ENCODE peak calls at places on chromosomes 13 and 19, in six cellular contexts. One of them, this sample, is unnamed.

GRCh38 chr19:33468361-33469170 is 53.0 kb downstream of the PEPD start:
- DNase-seq in psoas muscle: no peak
- DNase-seq in RWPE2: no peak
- DNase-seq in heart right ventricle: no peak
- DNase-seq in foreskin keratinocyte: no peak
- DNase-seq in astrocyte: peak; percentile 57
- DNase-seq in this sample: no peak

GRCh38 chr13:21232196-21232595 is 55.7 kb downstream of the MRPL57 start:
- DNase-seq in astrocyte: no peak
- DNase-seq in psoas muscle: peak; percentile 27
- DNase-seq in heart right ventricle: no peak
- DNase-seq in RWPE2: no peak
- DNase-seq in foreskin keratinocyte: no peak
- DNase-seq in this sample: no peak

GRCh38 chr19:6611441-6611852 is 20.5 kb upstream of the CD70 start:
- DNase-seq in foreskin keratinocyte: peak; percentile 64
- DNase-seq in astrocyte: no peak
- DNase-seq in heart right ventricle: no peak
- DNase-seq in psoas muscle: no peak
- DNase-seq in RWPE2: no peak
- DNase-seq in this sample: no peak

GRCh38 chr19:10567696-10568443 is 909 bp downstream of the CDKN2D start:
- DNase-seq in heart right ventricle: no peak
- DNase-seq in foreskin keratinocyte: no peak
- DNase-seq in RWPE2: no peak
- DNase-seq in astrocyte: no peak
- DNase-seq in psoas muscle: no peak
- DNase-seq in this sample: no peak

GRCh38 chr13:60590775-60591174 is 193.8 kb downstream of the TDRD3 start:
- DNase-seq in foreskin keratinocyte: peak; percentile 36
- DNase-seq in RWPE2: no peak
- DNase-seq in astrocyte: peak; percentile 72
- DNase-seq in heart right ventricle: no peak
- DNase-seq in psoas muscle: no peak
- DNase-seq in this sample: no peak

GRCh38 chr13:104586010-104586746 is 1520.0 kb upstream of the SLC10A2 start:
- DNase-seq in foreskin keratinocyte: peak; percentile 74
- DNase-seq in heart right ventricle: no peak
- DNase-seq in astrocyte: peak; percentile 83
- DNase-seq in RWPE2: no peak
- DNase-seq in psoas muscle: no peak
- DNase-seq in this sample: peak; percentile 34

GRCh38 chr13:112940236-112940635 is 28.8 kb upstream of the MCF2L start:
- DNase-seq in heart right ventricle: no peak
- DNase-seq in psoas muscle: no peak
- DNase-seq in RWPE2: no peak
- DNase-seq in foreskin keratinocyte: no peak
- DNase-seq in astrocyte: no peak
- DNase-seq in this sample: peak; percentile 67

GRCh38 chr19:47419037-47419783 is at the start of gene MEIS3:
- DNase-seq in psoas muscle: no peak
- DNase-seq in astrocyte: no peak
- DNase-seq in heart right ventricle: no peak
- DNase-seq in foreskin keratinocyte: no peak
- DNase-seq in RWPE2: no peak
- DNase-seq in this sample: no peak

GRCh38 chr13:48294670-48295069 is 8.9 kb upstream of the RB1 start:
- DNase-seq in psoas muscle: no peak
- DNase-seq in foreskin keratinocyte: no peak
- DNase-seq in astrocyte: no peak
- DNase-seq in RWPE2: no peak
- DNase-seq in heart right ventricle: no peak
- DNase-seq in this sample: no peak

GRCh38 chr19:48381178-48381950 is 10.0 kb downstream of the KDELR1 start:
- DNase-seq in RWPE2: no peak
- DNase-seq in astrocyte: no peak
- DNase-seq in psoas muscle: no peak
- DNase-seq in heart right ventricle: no peak
- DNase-seq in foreskin keratinocyte: no peak
- DNase-seq in this sample: no peak

GRCh38 chr19:31223805-31224534 is 125.3 kb downstream of the TSHZ3 start:
- DNase-seq in heart right ventricle: no peak
- DNase-seq in foreskin keratinocyte: peak; percentile 36
- DNase-seq in psoas muscle: no peak
- DNase-seq in RWPE2: no peak
- DNase-seq in astrocyte: peak; percentile 92
- DNase-seq in this sample: no peak

GRCh38 chr19:3981736-3982681 is 3.3 kb downstream of the EEF2 start:
- DNase-seq in foreskin keratinocyte: no peak
- DNase-seq in astrocyte: no peak
- DNase-seq in heart right ventricle: no peak
- DNase-seq in RWPE2: no peak
- DNase-seq in psoas muscle: peak; percentile 24
- DNase-seq in this sample: no peak

GRCh38 chr13:83221813-83222241 is 660.4 kb downstream of the SLITRK1 start:
- DNase-seq in heart right ventricle: no peak
- DNase-seq in astrocyte: peak; percentile 92
- DNase-seq in RWPE2: no peak
- DNase-seq in psoas muscle: no peak
- DNase-seq in foreskin keratinocyte: peak; percentile 90
- DNase-seq in this sample: no peak

GRCh38 chr13:111040821-111041220 is 74.3 kb upstream of the ARHGEF7 start:
- DNase-seq in RWPE2: no peak
- DNase-seq in astrocyte: no peak
- DNase-seq in psoas muscle: no peak
- DNase-seq in foreskin keratinocyte: no peak
- DNase-seq in heart right ventricle: no peak
- DNase-seq in this sample: no peak

GRCh38 chr13:27026396-27026795 is 145.2 kb downstream of the USP12 start:
- DNase-seq in astrocyte: no peak
- DNase-seq in foreskin keratinocyte: no peak
- DNase-seq in heart right ventricle: no peak
- DNase-seq in RWPE2: no peak
- DNase-seq in psoas muscle: no peak
- DNase-seq in this sample: no peak

GRCh38 chr13:91576590-91576989 is 178.2 kb downstream of the GPC5 start:
- DNase-seq in astrocyte: no peak
- DNase-seq in heart right ventricle: no peak
- DNase-seq in psoas muscle: no peak
- DNase-seq in RWPE2: no peak
- DNase-seq in foreskin keratinocyte: no peak
- DNase-seq in this sample: peak; percentile 35

GRCh38 chr19:46296722-46297431 is at the start of gene HIF3A:
- DNase-seq in astrocyte: no peak
- DNase-seq in foreskin keratinocyte: no peak
- DNase-seq in heart right ventricle: peak; percentile 67
- DNase-seq in psoas muscle: no peak
- DNase-seq in RWPE2: no peak
- DNase-seq in this sample: peak; percentile 72

GRCh38 chr13:97225533-97225932 is 3.4 kb downstream of the MBNL2 start:
- DNase-seq in foreskin keratinocyte: no peak
- DNase-seq in astrocyte: no peak
- DNase-seq in RWPE2: no peak
- DNase-seq in heart right ventricle: no peak
- DNase-seq in psoas muscle: no peak
- DNase-seq in this sample: no peak

GRCh38 chr13:97621631-97622030 is 187.7 kb downstream of the RAP2A start:
- DNase-seq in foreskin keratinocyte: no peak
- DNase-seq in heart right ventricle: no peak
- DNase-seq in RWPE2: no peak
- DNase-seq in psoas muscle: no peak
- DNase-seq in astrocyte: no peak
- DNase-seq in this sample: no peak

GRCh38 chr13:106129993-106130392 is 405.5 kb downstream of the EFNB2 start:
- DNase-seq in psoas muscle: no peak
- DNase-seq in foreskin keratinocyte: no peak
- DNase-seq in heart right ventricle: no peak
- DNase-seq in RWPE2: no peak
- DNase-seq in astrocyte: no peak
- DNase-seq in this sample: no peak

DNA sequence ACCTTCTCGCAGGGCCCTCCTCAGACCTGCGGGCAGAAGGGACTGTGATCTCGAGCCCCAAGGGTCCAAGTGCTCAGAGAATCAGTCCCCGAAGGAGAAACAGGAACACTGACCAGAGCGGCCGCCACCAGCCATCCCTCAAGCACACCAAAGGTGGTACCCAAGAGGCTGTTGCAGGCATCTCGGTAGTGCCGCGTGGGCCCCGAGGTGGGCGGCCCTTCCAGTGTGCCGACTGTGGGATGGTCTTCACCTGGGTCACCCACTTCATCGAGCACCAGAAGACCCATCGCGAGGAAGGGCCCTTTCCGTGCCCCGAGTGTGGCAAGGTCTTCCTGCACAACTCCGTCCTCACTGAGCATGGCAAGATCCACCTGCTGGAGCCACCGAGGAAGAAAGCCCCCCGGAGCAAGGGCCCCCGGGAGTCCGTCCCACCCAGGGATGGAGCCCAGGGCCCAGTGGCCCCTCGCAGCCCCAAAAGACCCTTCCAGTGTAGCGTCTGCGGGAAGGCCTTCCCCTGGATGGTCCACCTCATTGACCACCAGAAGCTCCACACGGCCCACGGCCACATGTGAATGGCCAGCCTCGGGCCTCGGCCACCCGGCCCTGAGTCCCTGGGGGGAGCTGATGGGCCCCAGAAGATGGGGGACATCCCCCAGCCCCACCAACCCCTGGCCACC is 5.5 kb upstream of the ZNF135 start:
- DNase-seq in psoas muscle: no peak
- DNase-seq in heart right ventricle: no peak
- DNase-seq in foreskin keratinocyte: no peak
- DNase-seq in RWPE2: no peak
- DNase-seq in astrocyte: no peak
- DNase-seq in this sample: no peak
- H3K4me1 ChIP-seq in psoas muscle: no peaks in the 10 kb centered on the region
- H3K4me1 ChIP-seq in heart right ventricle: peaks cover 16% of the 10 kb centered on the region
- H3K4me1 ChIP-seq in foreskin keratinocyte: no peaks in the 10 kb centered on the region
- H3K4me1 ChIP-seq in RWPE2: no peaks in the 10 kb centered on the region
- H3K4me1 ChIP-seq in astrocyte: no peaks in the 10 kb centered on the region
- H3K4me1 ChIP-seq in this sample: no peaks in the 10 kb centered on the region

GRCh38 chr19:40512473-40513344 is 45.9 kb downstream of the SPTBN4 start:
- DNase-seq in astrocyte: no peak
- DNase-seq in RWPE2: no peak
- DNase-seq in heart right ventricle: no peak
- DNase-seq in foreskin keratinocyte: no peak
- DNase-seq in psoas muscle: no peak
- DNase-seq in this sample: no peak

GRCh38 chr19:40508739-40509260 is 42.0 kb downstream of the SPTBN4 start:
- DNase-seq in heart right ventricle: no peak
- DNase-seq in astrocyte: no peak
- DNase-seq in foreskin keratinocyte: no peak
- DNase-seq in psoas muscle: no peak
- DNase-seq in RWPE2: no peak
- DNase-seq in this sample: no peak

GRCh38 chr19:40511487-40511886 is 44.7 kb downstream of the SPTBN4 start:
- DNase-seq in RWPE2: no peak
- DNase-seq in astrocyte: no peak
- DNase-seq in foreskin keratinocyte: no peak
- DNase-seq in heart right ventricle: no peak
- DNase-seq in psoas muscle: no peak
- DNase-seq in this sample: no peak

GRCh38 chr19:40512110-40512472 is 45.3 kb downstream of the SPTBN4 start:
- DNase-seq in astrocyte: no peak
- DNase-seq in RWPE2: no peak
- DNase-seq in heart right ventricle: no peak
- DNase-seq in psoas muscle: no peak
- DNase-seq in foreskin keratinocyte: no peak
- DNase-seq in this sample: no peak

GRCh38 chr19:40510526-40511115 is 43.8 kb downstream of the SPTBN4 start:
- DNase-seq in astrocyte: peak; percentile 33
- DNase-seq in RWPE2: no peak
- DNase-seq in heart right ventricle: no peak
- DNase-seq in foreskin keratinocyte: no peak
- DNase-seq in psoas muscle: no peak
- DNase-seq in this sample: no peak
- H3K27me3 ChIP-seq in astrocyte: peaks cover 44% of the 10 kb centered on the region
- H3K27me3 ChIP-seq in RWPE2: peaks cover 31% of the 10 kb centered on the region
- H3K27me3 ChIP-seq in heart right ventricle: no peaks in the 10 kb centered on the region
- H3K27me3 ChIP-seq in foreskin keratinocyte: peaks cover 57% of the 10 kb centered on the region
- H3K27me3 ChIP-seq in psoas muscle: no peaks in the 10 kb centered on the region
- H3K27me3 ChIP-seq in this sample: no peaks in the 10 kb centered on the region

GRCh38 chr13:40688781-40689180 is 22.3 kb upstream of the FOXO1 start:
- DNase-seq in RWPE2: no peak
- DNase-seq in heart right ventricle: no peak
- DNase-seq in foreskin keratinocyte: no peak
- DNase-seq in astrocyte: no peak
- DNase-seq in psoas muscle: no peak
- DNase-seq in this sample: no peak
- TF ChIP-seq CTCF in RWPE2: no peak
- TF ChIP-seq CTCF in heart right ventricle: no peak
- TF ChIP-seq CTCF in foreskin keratinocyte: no peak
- TF ChIP-seq CTCF in astrocyte: no peak
- TF ChIP-seq CTCF in psoas muscle: no peak
- TF ChIP-seq CTCF in this sample: no peak

GRCh38 chr13:114024603-114025431 is 50.9 kb upstream of the C13orf46 start:
- DNase-seq in heart right ventricle: peak; percentile 13
- DNase-seq in RWPE2: no peak
- DNase-seq in astrocyte: no peak
- DNase-seq in psoas muscle: no peak
- DNase-seq in foreskin keratinocyte: no peak
- DNase-seq in this sample: no peak

GRCh38 chr13:114023716-114024602 is 50.1 kb upstream of the C13orf46 start:
- DNase-seq in psoas muscle: peak; percentile 9
- DNase-seq in foreskin keratinocyte: no peak
- DNase-seq in heart right ventricle: no peak
- DNase-seq in astrocyte: no peak
- DNase-seq in RWPE2: no peak
- DNase-seq in this sample: no peak

GRCh38 chr13:114021464-114022308 is 47.8 kb upstream of the C13orf46 start:
- DNase-seq in RWPE2: no peak
- DNase-seq in heart right ventricle: peak; percentile 5
- DNase-seq in psoas muscle: no peak
- DNase-seq in astrocyte: no peak
- DNase-seq in foreskin keratinocyte: no peak
- DNase-seq in this sample: no peak

GRCh38 chr13:114022309-114022669 is 48.4 kb upstream of the C13orf46 start:
- DNase-seq in astrocyte: no peak
- DNase-seq in foreskin keratinocyte: no peak
- DNase-seq in RWPE2: no peak
- DNase-seq in psoas muscle: no peak
- DNase-seq in heart right ventricle: no peak
- DNase-seq in this sample: no peak

DNA sequence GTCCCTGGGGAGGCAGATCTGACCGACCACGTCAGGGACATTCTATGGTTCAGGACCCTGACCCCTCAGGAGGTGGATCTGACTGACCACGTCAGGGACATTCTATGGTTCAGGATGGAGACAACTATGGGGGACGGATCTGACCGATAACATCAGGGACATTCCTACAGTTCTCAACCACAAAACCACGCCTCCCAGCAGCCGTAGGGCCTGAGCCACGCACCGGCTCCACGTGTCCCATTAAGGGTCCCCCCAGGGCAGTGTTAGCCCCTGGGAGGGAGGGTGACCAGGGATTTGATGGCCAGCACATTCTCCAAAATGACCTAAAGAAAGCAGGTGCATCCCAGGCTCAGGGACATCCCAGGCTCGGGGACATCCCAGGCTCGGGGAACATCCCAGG is 49.0 kb upstream of the C13orf46 start:
- DNase-seq in psoas muscle: no peak
- DNase-seq in foreskin keratinocyte: no peak
- DNase-seq in heart right ventricle: no peak
- DNase-seq in RWPE2: no peak
- DNase-seq in astrocyte: no peak
- DNase-seq in this sample: no peak
- H3K4me1 ChIP-seq in psoas muscle: peaks cover 5% of the 10 kb centered on the region
- H3K4me1 ChIP-seq in foreskin keratinocyte: no peaks in the 10 kb centered on the region
- H3K4me1 ChIP-seq in heart right ventricle: peaks cover 29% of the 10 kb centered on the region
- H3K4me1 ChIP-seq in RWPE2: no peaks in the 10 kb centered on the region
- H3K4me1 ChIP-seq in astrocyte: peaks cover 28% of the 10 kb centered on the region
- H3K4me1 ChIP-seq in this sample: peaks cover 7% of the 10 kb centered on the region

GRCh38 chr19:40254714-40255418 is 28.4 kb upstream of the CCNP start:
- DNase-seq in psoas muscle: no peak
- DNase-seq in heart right ventricle: no peak
- DNase-seq in RWPE2: no peak
- DNase-seq in foreskin keratinocyte: no peak
- DNase-seq in astrocyte: no peak
- DNase-seq in this sample: no peak
- H3K27me3 ChIP-seq in psoas muscle: no peaks in the 10 kb centered on the region
- H3K27me3 ChIP-seq in heart right ventricle: no peaks in the 10 kb centered on the region
- H3K27me3 ChIP-seq in RWPE2: no peaks in the 10 kb centered on the region
- H3K27me3 ChIP-seq in foreskin keratinocyte: no peaks in the 10 kb centered on the region
- H3K27me3 ChIP-seq in astrocyte: no peaks in the 10 kb centered on the region
- H3K27me3 ChIP-seq in this sample: no peaks in the 10 kb centered on the region

This sample was measured in BE2C.